ENCODE peak calls at places on chromosomes 16 and 17, in seven cellular contexts. Y is fibroblast of lung; F is CD8-positive, alpha-beta T cell; B is A549; U is ascending aorta; R is endodermal cell; Z is hepatocyte. D is an unnamed sample.

GRCh38 chr17:21171309-21171922 is 42.5 kb downstream of the TMEM11 start:
- DNase-seq in Z (no peak), F (peak), U (peak), R (peak), Y (no peak), B (no peak), D (no peak)

GRCh38 chr17:83053021-83053778 is 26.2 kb upstream of the METRNL start:
- DNase-seq in Y (peak), B (no peak), F (no peak), R (peak), U (peak), Z (no peak), D (no peak)

GRCh38 chr16:89482824-89483220 is 7.5 kb downstream of the ANKRD11 start:
- DNase-seq in Y (no peak), U (no peak), R (no peak), F (no peak), Z (no peak), B (no peak), D (no peak)

GRCh38 chr16:56336071-56336688 is 89.2 kb downstream of the AMFR start:
- DNase-seq in F (no peak), R (no peak), Y (no peak), Z (no peak), B (no peak), U (no peak), D (peak)

GRCh38 chr16:83300326-83300725 is 507.5 kb upstream of the HSBP1 start:
- DNase-seq in U (no peak), Y (no peak), B (no peak), F (no peak), Z (no peak), R (no peak), D (no peak)

GRCh38 chr16:29745853-29746345 is at the start of gene C16orf54:
- DNase-seq in B (no peak), R (no peak), Y (no peak), U (peak), F (peak), Z (no peak), D (no peak)

GRCh38 chr16:49473131-49473530 is 99.5 kb downstream of the C16orf78 start:
- DNase-seq in R (peak), F (no peak), B (no peak), Z (no peak), U (peak), Y (no peak), D (no peak)

GRCh38 chr17:34562387-34562786 is 17.0 kb upstream of the TMEM132E start:
- DNase-seq in F (no peak), U (no peak), B (no peak), Z (peak), R (peak), Y (no peak), D (no peak)

GRCh38 chr16:56700195-56700594 is 17.9 kb downstream of the MT1X start:
- DNase-seq in B (no peak), F (no peak), R (no peak), U (no peak), Z (no peak), Y (no peak), D (no peak)

DNA sequence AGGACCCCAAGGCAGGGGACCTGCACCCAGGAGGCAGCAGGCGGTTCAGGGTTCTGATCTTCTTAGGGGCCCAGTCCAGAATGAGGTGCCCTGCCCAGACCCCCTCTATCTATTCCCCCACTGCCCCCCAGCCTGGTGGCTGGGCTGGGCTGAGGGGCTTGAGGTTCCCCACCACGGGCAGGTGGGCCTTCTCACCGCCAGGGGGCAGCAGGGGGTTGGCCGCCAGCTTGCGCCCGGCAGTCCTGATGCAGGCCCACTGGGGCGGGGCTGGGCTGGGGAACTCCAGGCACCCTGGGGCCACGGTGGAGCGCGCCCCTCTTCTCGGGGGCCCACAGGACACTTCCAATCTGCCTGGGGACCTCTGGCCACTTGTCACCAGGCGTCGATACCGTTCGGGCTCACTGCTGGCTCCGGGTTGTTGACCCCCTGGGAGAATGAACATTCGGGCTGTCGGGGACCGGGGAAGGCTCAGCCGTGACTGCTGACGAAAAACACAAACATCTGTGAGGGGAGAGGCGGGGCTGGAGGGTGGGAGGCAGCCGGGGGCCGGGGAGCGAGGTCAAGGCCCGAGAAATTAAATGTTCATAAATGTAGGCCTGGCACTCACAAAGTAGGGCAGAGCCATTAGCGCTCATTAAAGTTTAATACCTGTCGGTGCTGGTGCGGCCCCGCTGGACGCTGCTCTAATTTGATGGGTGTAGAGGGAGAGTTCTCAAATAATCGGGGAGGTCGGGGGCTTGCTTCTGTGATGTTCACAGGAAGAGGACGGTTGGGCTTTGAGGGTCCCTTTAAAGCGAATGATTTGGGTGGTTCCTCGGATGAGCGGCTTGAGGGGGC is 219.2 kb upstream of the GSE1 start:
- DNase-seq in Y (no peak), U (peak), Z (peak), B (peak), R (peak), F (peak), D (no peak)
- H3K27ac ChIP-seq in Y (no peak), U (no peak), Z (peak), B (peak), R (no peak), F (no peak), D (peak)

GRCh38 chr16:31504159-31504558 is 4.0 kb downstream of the RUSF1 start:
- DNase-seq in R (no peak), Z (no peak), U (no peak), B (no peak), F (no peak), Y (no peak), D (no peak)

GRCh38 chr16:31505483-31505882 is 2.7 kb downstream of the RUSF1 start:
- DNase-seq in U (no peak), B (no peak), Y (no peak), R (no peak), Z (no peak), F (no peak), D (no peak)

GRCh38 chr16:31508706-31509523 is 724 bp upstream of the RUSF1 start:
- DNase-seq in Y (peak), B (no peak), Z (no peak), R (no peak), U (no peak), F (no peak), D (no peak)

GRCh38 chr16:31507929-31508705 is at the start of gene RUSF1:
- DNase-seq in R (peak), B (peak), F (peak), Z (peak), Y (peak), U (peak), D (peak)

DNA sequence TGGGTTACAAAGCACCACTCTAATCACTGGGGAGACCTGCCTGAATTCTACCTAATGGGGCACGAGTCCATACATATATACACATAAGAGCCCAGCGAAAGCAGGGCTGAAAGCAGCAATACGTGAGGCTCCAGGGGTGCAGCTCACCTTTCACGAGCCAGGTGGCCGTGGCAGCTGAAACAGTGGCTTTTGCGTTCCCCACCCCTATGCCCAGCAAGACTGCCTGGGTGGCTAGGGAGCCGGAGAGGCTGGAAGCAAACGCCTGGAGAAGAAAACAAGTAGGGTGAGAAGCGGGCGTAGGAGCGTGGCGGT is 618 bp downstream of the RUSF1 start:
- DNase-seq in Z (no peak), Y (no peak), F (no peak), U (no peak), R (no peak), B (no peak), D (peak)
- TF ChIP-seq CTCF in Z (no peak), Y (no peak), F (no peak), U (no peak), R (no peak), B (no peak), D (no peak)

GRCh38 chr17:10172241-10172741 is 26.1 kb downstream of the GAS7 start:
- DNase-seq in B (no peak), Z (no peak), Y (no peak), U (no peak), F (no peak), R (no peak), D (peak)
- H3K27ac ChIP-seq in B (no peak), Z (peak), Y (no peak), U (no peak), F (no peak), R (no peak), D (no peak)

GRCh38 chr16:11090947-11091785 is 146.8 kb downstream of the CLEC16A start:
- DNase-seq in F (no peak), Y (no peak), Z (no peak), U (no peak), R (no peak), B (no peak), D (peak)
- TF ChIP-seq CTCF in F (no peak), Y (no peak), Z (no peak), U (no peak), R (no peak), B (no peak), D (no peak)

GRCh38 chr17:33056392-33057146 is 64.9 kb downstream of the SPACA3 start:
- DNase-seq in B (no peak), Y (no peak), Z (no peak), R (peak), U (no peak), F (no peak), D (no peak)
- H3K27ac ChIP-seq in B (no peak), Y (no peak), Z (no peak), R (no peak), U (no peak), F (no peak), D (no peak)

GRCh38 chr17:81909966-81910839 is 996 bp downstream of the PCYT2 start:
- DNase-seq in Y (no peak), R (peak), Z (peak), F (no peak), B (no peak), U (no peak), D (no peak)

GRCh38 chr17:81907219-81908145 is 3.7 kb downstream of the PCYT2 start:
- DNase-seq in R (no peak), B (no peak), U (no peak), F (no peak), Z (no peak), Y (no peak), D (no peak)

GRCh38 chr17:81910840-81911276 is 341 bp downstream of the PCYT2 start:
- DNase-seq in Z (peak), B (no peak), F (no peak), U (no peak), Y (no peak), R (peak), D (no peak)

GRCh38 chr17:81909231-81909630 is 2.0 kb downstream of the PCYT2 start:
- DNase-seq in F (no peak), Y (no peak), U (no peak), R (no peak), Z (no peak), B (no peak), D (no peak)

GRCh38 chr17:81908793-81909192 is 2.4 kb downstream of the PCYT2 start:
- DNase-seq in Z (no peak), B (no peak), U (no peak), Y (no peak), R (no peak), F (no peak), D (no peak)
- TF ChIP-seq CTCF in Z (no peak), B (no peak), U (no peak), Y (no peak), R (no peak), F (no peak), D (no peak)

GRCh38 chr16:88118376-88118775 is 167.1 kb downstream of the BANP start:
- DNase-seq in Y (no peak), R (no peak), B (no peak), Z (no peak), F (no peak), U (no peak), D (no peak)
- H3K27ac ChIP-seq in Y (no peak), R (no peak), B (peak), Z (peak), F (no peak), U (no peak), D (peak)

GRCh38 chr16:85549766-85550421 is 63.2 kb upstream of the GSE1 start:
- DNase-seq in B (no peak), F (no peak), R (no peak), Z (no peak), Y (no peak), U (no peak), D (no peak)

GRCh38 chr16:85552980-85553435 is 60.1 kb upstream of the GSE1 start:
- DNase-seq in Y (no peak), U (no peak), F (no peak), Z (no peak), B (no peak), R (no peak), D (no peak)

GRCh38 chr16:85551319-85551978 is 61.7 kb upstream of the GSE1 start:
- DNase-seq in Z (no peak), Y (no peak), F (no peak), U (no peak), R (peak), B (no peak), D (no peak)

GRCh38 chr16:85548375-85548774 is 64.7 kb upstream of the GSE1 start:
- DNase-seq in Z (no peak), U (no peak), Y (no peak), R (no peak), B (no peak), F (no peak), D (no peak)

GRCh38 chr16:85550422-85551318 is 62.5 kb upstream of the GSE1 start:
- DNase-seq in U (no peak), Z (no peak), Y (no peak), R (peak), B (no peak), F (no peak), D (no peak)
- TF ChIP-seq CTCF in U (peak), Z (no peak), Y (peak), R (peak), B (no peak), F (no peak), D (no peak)

DNA sequence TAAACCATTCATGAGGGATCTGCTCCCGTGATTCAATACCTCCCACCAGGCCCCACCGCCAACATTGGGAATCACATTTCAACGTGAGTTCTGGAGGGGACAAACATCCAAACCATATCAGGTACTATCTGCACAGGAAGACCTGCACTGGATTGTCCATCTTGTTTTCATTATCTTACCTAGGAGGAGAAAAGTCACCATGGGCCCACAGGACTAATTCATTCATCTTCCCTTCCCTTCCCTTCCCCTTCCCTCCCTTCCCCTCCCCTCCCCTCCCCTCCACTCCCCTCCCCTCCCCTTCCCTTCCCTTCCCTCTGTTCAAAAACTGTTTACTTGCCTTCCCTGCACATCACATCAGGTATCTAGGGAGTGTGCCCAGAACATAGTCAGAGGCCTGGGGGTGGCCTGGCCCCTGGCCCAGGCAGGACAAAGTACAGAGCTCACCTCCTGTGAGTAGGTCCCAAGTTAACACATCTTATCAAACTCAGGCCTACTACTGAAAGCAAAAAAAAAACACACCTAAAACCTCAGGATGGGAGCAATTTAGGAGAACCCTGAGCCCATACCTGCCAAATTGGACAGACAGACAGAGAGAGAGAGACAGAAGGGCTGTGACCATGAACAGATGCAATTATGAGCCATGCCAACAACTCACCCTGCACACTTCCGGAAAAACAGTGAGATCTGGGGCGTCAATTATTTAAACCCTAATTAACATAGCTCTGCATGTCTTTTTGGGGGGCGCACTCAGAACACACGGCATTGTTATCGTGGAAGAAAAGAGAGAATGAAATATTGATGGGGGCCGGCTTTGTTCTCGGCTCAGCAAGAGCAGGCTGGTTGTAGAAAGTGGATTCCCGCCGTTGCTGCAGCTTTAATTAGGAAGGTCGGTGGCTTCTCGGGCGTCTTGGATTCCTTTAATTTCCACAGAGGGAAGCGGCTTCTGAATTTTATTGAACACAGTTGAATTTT is 151.2 kb downstream of the IRX5 start:
- DNase-seq in Y (no peak), F (no peak), B (no peak), U (peak), Z (no peak), R (peak), D (no peak)
- H3K27ac ChIP-seq in Y (no peak), F (no peak), B (no peak), U (no peak), Z (no peak), R (no peak), D (no peak)